ENCODE peak calls at places on chromosomes 13 and 19, in four cellular contexts. A is brain microvascular endothelial cell, Q is hepatocyte, L is IMR-90. H is an unnamed sample. For H3K36me3, the result is how much of the 10 kb centered on the place peaks cover.

GRCh38 chr13:101346942-101347728 is 69.2 kb downstream of the NALCN start:
- DNase-seq in A (peak), Q (no peak), L (peak), H (no peak)

GRCh38 chr19:16825312-16826168 is 3.7 kb upstream of the SIN3B start:
- DNase-seq in A (peak), Q (peak), L (peak), H (peak)

GRCh38 chr13:89470901-89471300 is 1799.7 kb downstream of the SLITRK5 start:
- DNase-seq in A (no peak), Q (no peak), L (no peak), H (no peak)

GRCh38 chr13:20270163-20270865 is 38.2 kb upstream of the GJB6 start:
- DNase-seq in A (no peak), Q (peak), L (no peak), H (peak)

GRCh38 chr19:35034588-35035382 is 4.5 kb downstream of the SCN1B start:
- DNase-seq in A (no peak), Q (no peak), L (no peak), H (no peak)

GRCh38 chr13:29435125-29435911 is 160.2 kb downstream of the SLC7A1 start:
- DNase-seq in A (peak), Q (peak), L (peak), H (peak)

GRCh38 chr19:29413435-29413834 is 112.4 kb upstream of the VSTM2B start:
- DNase-seq in A (no peak), Q (no peak), L (no peak), H (no peak)

GRCh38 chr13:21402586-21403307 is 56.4 kb downstream of the ZDHHC20 start:
- DNase-seq in A (peak), Q (no peak), L (peak), H (peak)

GRCh38 chr19:11324079-11324661 is 15.3 kb downstream of the RAB3D start:
- DNase-seq in A (peak), Q (peak), L (peak), H (peak)

GRCh38 chr19:42206871-42207755 is 10.4 kb downstream of the DEDD2 start:
- DNase-seq in A (peak), Q (no peak), L (peak), H (peak)

GRCh38 chr19:23440791-23441190 is 45.5 kb upstream of the ZNF91 start:
- DNase-seq in A (no peak), Q (no peak), L (no peak), H (no peak)

DNA sequence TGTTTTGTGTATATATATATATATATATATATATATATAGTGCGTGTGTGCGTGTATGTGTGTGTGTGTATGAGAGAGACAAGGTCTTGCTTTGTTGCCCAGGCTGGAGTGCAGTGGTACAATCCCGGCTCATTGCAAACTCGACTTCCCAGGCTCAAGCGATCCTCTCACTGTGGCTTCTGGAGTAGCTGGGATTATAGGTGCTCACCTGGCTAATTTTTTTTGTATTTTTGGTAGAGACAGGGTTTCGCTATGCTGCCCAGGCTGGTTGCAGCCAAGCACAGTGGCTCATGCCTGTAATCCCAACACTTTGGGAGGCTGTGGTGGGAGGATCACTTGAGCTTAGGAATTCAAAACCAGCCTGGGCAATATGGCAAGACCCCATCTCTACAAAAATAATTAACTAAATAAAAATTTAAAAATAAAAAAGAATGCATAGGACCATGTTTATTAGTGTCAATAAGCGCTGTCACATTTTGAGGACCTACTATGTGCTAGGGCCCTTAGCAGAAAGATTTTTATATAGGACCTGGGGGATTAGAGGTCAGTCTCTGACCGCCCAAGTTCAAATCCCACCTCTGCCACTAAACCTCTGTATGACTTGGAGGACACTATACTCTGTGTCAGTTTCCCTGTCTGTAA is 1.8 kb downstream of the PVR start:
- DNase-seq in A (no peak), Q (no peak), L (no peak), H (no peak)
- H3K4me3 ChIP-seq in A (peak), Q (peak), L (peak), H (peak)

GRCh38 chr19:48992571-48993174 is 436 bp downstream of the GYS1 start:
- DNase-seq in A (no peak), Q (no peak), L (no peak), H (peak)
- TF ChIP-seq CTCF in A (no peak), Q (no peak), L (no peak), H (peak)

GRCh38 chr13:33524086-33524485 is 238.5 kb upstream of the STARD13 start:
- DNase-seq in A (peak), Q (no peak), L (peak), H (no peak)
- H3K36me3 ChIP-seq in A (under half), Q (under half), L (under half), H (under half)

DNA sequence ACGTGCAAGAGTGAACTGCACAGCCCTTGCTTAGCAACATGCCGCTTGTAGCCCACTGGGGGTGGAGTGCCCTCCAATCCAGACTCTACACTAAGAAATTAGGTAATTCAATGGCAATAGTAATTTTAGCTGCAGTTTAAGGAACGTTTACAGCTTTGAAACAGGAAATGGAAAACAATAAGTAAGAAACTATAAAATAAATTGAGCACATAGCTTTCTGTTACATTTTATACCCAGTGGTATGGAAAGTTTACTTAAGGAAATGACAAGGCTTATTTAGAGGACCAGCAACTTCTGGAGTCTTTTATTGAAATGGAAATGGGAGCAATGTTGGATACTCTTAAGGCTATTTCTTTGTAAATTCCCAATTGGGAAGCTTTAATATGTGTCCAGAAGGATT is 373.2 kb downstream of the KCNRG start:
- DNase-seq in A (no peak), Q (no peak), L (no peak), H (no peak)
- H3K4me3 ChIP-seq in A (no peak), Q (no peak), L (no peak), H (no peak)

GRCh38 chr13:28313579-28313978 is 175.2 kb downstream of the PAN3 start:
- DNase-seq in A (peak), Q (peak), L (peak), H (no peak)
- TF ChIP-seq CTCF in A (peak), Q (peak), L (peak), H (no peak)

GRCh38 chr19:6851359-6851758 is 36.0 kb upstream of the ADGRE1 start:
- DNase-seq in A (no peak), Q (no peak), L (no peak), H (no peak)
- H3K36me3 ChIP-seq in A (under half), Q (under half), L (under half), H (under half)

GRCh38 chr13:48403929-48404328 is 9.0 kb downstream of the LPAR6 start:
- DNase-seq in A (no peak), Q (no peak), L (no peak), H (no peak)
- H3K4me3 ChIP-seq in A (no peak), Q (no peak), L (no peak), H (no peak)

DNA sequence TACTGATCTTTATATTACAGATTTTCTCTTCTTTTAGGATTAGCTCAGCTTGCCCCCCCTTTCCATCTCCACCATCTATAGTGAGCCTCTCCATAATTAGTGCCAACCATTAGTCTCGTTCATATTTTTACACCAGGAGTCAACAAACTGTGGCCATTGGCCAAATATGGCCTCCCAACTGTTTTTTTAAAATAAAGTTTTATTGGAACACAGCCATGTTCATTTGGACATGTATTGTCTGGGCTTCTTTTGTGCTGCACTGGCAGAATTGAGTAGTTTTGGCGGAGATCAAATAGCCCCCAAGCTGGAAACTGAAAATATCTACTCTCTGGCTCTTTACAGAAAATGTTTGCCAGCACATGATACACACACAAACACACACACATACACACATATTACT is 18.4 kb downstream of the ZNF175 start:
- DNase-seq in A (no peak), Q (no peak), L (no peak), H (no peak)
- TF ChIP-seq CTCF in A (no peak), Q (no peak), L (no peak), H (no peak)

GRCh38 chr13:77177646-77178045 is 149.2 kb downstream of the MYCBP2 start:
- DNase-seq in A (no peak), Q (no peak), L (no peak), H (no peak)
- H3K36me3 ChIP-seq in A (under half), Q (under half), L (under half), H (under half)

H was measured in bronchial epithelial cell.